ENCODE peak calls at places on chromosomes 6 and 20, in six cellular contexts. E is left lung, Z is right cardiac atrium, V is transverse colon, W is right atrium auricular region, A is A549. P is an unnamed sample.

GRCh38 chr20:46568570-46569129 is 18.2 kb upstream of the OCSTAMP start:
- DNase-seq in E (peak; percentile 89), Z (peak; percentile 97), V (peak; percentile 69), W (peak; percentile 80), A (no peak), P (peak; percentile 79)

GRCh38 chr6:141956046-141956761 is 176.5 kb upstream of the GJE1 start:
- DNase-seq in E (no peak), Z (no peak), V (no peak), W (no peak), A (no peak), P (no peak)

GRCh38 chr20:38771621-38772020 is 23.4 kb downstream of the ACTR5 start:
- DNase-seq in E (no peak), Z (no peak), V (no peak), W (no peak), A (no peak), P (no peak)

GRCh38 chr6:135922746-135923145 is 71.2 kb downstream of the PDE7B start:
- DNase-seq in E (no peak), Z (peak; percentile 71), V (no peak), W (no peak), A (no peak), P (no peak)

GRCh38 chr6:86070151-86070550 is 427.5 kb upstream of the SYNCRIP start:
- DNase-seq in E (no peak), Z (no peak), V (no peak), W (no peak), A (no peak), P (no peak)

GRCh38 chr6:137550527-137550926 is 56.3 kb upstream of the OLIG3 start:
- DNase-seq in E (no peak), Z (no peak), V (no peak), W (no peak), A (no peak), P (no peak)

GRCh38 chr6:40674170-40674569 is 87.0 kb upstream of the LRFN2 start:
- DNase-seq in E (no peak), Z (no peak), V (no peak), W (no peak), A (no peak), P (no peak)

GRCh38 chr6:37173573-37174195 is 3.7 kb downstream of the PIM1 start:
- DNase-seq in E (peak; percentile 60), Z (peak; percentile 40), V (no peak), W (no peak), A (no peak), P (no peak)

GRCh38 chr6:34560366-34561226 is 4.5 kb upstream of the SPDEF start:
- DNase-seq in E (no peak), Z (peak; percentile 69), V (no peak), W (no peak), A (no peak), P (no peak)

GRCh38 chr6:98769546-98769945 is 64.8 kb upstream of the POU3F2 start:
- DNase-seq in E (no peak), Z (no peak), V (no peak), W (no peak), A (peak; percentile 34), P (no peak)

GRCh38 chr6:36536873-36537547 is 10.3 kb downstream of the STK38 start:
- DNase-seq in E (no peak), Z (no peak), V (no peak), W (no peak), A (no peak), P (no peak)

GRCh38 chr6:138107752-138108592 is 753 bp upstream of the PERP start:
- DNase-seq in E (no peak), Z (no peak), V (peak; percentile 86), W (no peak), A (peak; percentile 24), P (no peak)

GRCh38 chr6:97978855-97979271 is 695.8 kb upstream of the MMS22L start:
- DNase-seq in E (peak; percentile 51), Z (peak; percentile 23), V (no peak), W (no peak), A (peak; percentile 7), P (no peak)

GRCh38 chr6:101070044-101070608 is 189.0 kb upstream of the ASCC3 start:
- DNase-seq in E (peak; percentile 65), Z (peak; percentile 31), V (no peak), W (no peak), A (no peak), P (no peak)

GRCh38 chr6:104714796-104715195 is 144.9 kb downstream of the HACE1 start:
- DNase-seq in E (no peak), Z (no peak), V (no peak), W (no peak), A (no peak), P (no peak)

GRCh38 chr6:168877821-168878282 is 375.8 kb downstream of the THBS2 start:
- DNase-seq in E (no peak), Z (no peak), V (peak; percentile 70), W (no peak), A (peak; percentile 13), P (no peak)

GRCh38 chr6:96626749-96627353 is 63.9 kb downstream of the FHL5 start:
- DNase-seq in E (no peak), Z (no peak), V (no peak), W (no peak), A (peak; percentile 10), P (no peak)

GRCh38 chr6:131765081-131765852 is 42.6 kb upstream of the ENPP1 start:
- DNase-seq in E (no peak), Z (no peak), V (no peak), W (no peak), A (no peak), P (no peak)

GRCh38 chr20:56439784-56440291 is 27.8 kb downstream of the CASS4 start:
- DNase-seq in E (no peak), Z (peak; percentile 81), V (peak; percentile 48), W (peak; percentile 73), A (no peak), P (peak; percentile 56)

GRCh38 chr6:161254126-161254753 is 19.6 kb downstream of the AGPAT4 start:
- DNase-seq in E (no peak), Z (no peak), V (no peak), W (no peak), A (no peak), P (no peak)

GRCh38 chr20:56442381-56443365 is 25.8 kb upstream of the RTF2 start:
- DNase-seq in E (no peak), Z (no peak), V (no peak), W (no peak), A (no peak), P (no peak)

GRCh38 chr20:38034108-38034649 is 633 bp downstream of the RPRD1B start:
- DNase-seq in E (no peak), Z (no peak), V (no peak), W (no peak), A (no peak), P (no peak)

GRCh38 chr6:127637830-127638229 is 60.9 kb downstream of the C6orf58 start:
- DNase-seq in E (no peak), Z (no peak), V (no peak), W (no peak), A (no peak), P (no peak)

GRCh38 chr6:63740709-63741108 is 105.1 kb downstream of the PHF3 start:
- DNase-seq in E (no peak), Z (no peak), V (no peak), W (no peak), A (no peak), P (no peak)

GRCh38 chr6:42104095-42104806 is 38.2 kb downstream of the C6orf132 start:
- DNase-seq in E (peak; percentile 91), Z (peak; percentile 88), V (peak; percentile 70), W (peak; percentile 76), A (peak; percentile 30), P (peak; percentile 89)

GRCh38 chr6:46062991-46063390 is 47.3 kb upstream of the CLIC5 start:
- DNase-seq in E (no peak), Z (no peak), V (no peak), W (no peak), A (no peak), P (no peak)

GRCh38 chr6:162358625-162359024 is 368.9 kb downstream of the PRKN start:
- DNase-seq in E (no peak), Z (no peak), V (no peak), W (no peak), A (no peak), P (no peak)

GRCh38 chr6:43666181-43666920 is 21.2 kb downstream of the MRPS18A start:
- DNase-seq in E (no peak), Z (no peak), V (no peak), W (no peak), A (no peak), P (no peak)

GRCh38 chr6:67854098-67854497 is 781.0 kb upstream of the ADGRB3 start:
- DNase-seq in E (no peak), Z (no peak), V (no peak), W (no peak), A (no peak), P (no peak)

GRCh38 chr6:54801669-54802068 is 44.9 kb upstream of the FAM83B start:
- DNase-seq in E (no peak), Z (no peak), V (no peak), W (no peak), A (peak; percentile 6), P (no peak)

GRCh38 chr20:63822276-63822696 is 8.8 kb downstream of the ZBTB46 start:
- DNase-seq in E (no peak), Z (no peak), V (no peak), W (no peak), A (no peak), P (peak; percentile 64)

DNA sequence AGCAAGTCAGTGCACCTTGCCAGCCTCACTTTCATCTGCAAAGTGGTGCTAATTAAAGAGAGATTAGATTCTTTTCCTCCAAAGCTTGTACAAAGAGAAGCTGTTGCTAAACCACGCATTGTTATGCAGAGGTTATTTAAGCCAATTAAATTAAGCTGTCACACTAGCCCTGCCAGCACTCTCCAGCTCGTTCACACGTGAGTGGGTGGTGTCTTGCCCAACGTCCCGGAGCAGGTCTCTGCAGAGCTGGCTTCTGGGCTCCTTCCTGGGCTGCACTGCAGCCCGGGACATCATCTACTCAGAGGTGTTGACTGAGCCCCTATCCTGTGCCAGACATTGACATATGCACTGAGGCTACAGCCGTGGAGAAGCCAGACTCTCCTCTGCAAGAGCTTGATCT is 401.6 kb upstream of the SULF2 start:
- DNase-seq in E (no peak), Z (no peak), V (no peak), W (no peak), A (no peak), P (no peak)
- H3K27ac ChIP-seq in E (no peak overlapping the region), Z (no peak overlapping the region), V (no peak overlapping the region), W (no peak overlapping the region), A (no peak overlapping the region), P (no peak overlapping the region)

DNA sequence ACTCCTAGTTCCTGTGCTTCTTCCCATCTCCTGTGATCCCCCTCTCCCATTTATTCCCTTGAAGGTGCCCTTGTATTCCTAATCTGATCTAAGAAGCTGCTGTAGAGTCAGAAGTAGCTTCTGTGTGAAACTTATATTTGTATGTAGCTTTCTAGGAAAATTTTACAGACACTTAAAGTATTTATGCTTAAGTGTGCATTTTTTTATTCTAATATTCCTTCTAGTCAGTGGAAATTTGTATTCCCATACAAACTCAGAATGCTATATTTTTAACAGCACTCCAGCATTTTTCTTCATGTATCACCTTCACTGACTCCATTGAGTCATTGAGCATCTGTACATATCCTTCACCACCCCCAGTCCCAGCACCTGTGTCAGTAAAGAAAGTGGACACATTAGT is 12.7 kb downstream of the ZKSCAN8 start:
- DNase-seq in E (no peak), Z (no peak), V (no peak), W (no peak), A (no peak), P (no peak)
- H3K4me3 ChIP-seq in E (no peak overlapping the region), Z (no peak overlapping the region), V (no peak overlapping the region), W (no peak overlapping the region), A (no peak overlapping the region), P (no peak overlapping the region)

GRCh38 chr20:49824206-49824605 is 11.6 kb downstream of the SLC9A8 start:
- DNase-seq in E (no peak), Z (no peak), V (no peak), W (no peak), A (no peak), P (no peak)
- H3K27ac ChIP-seq in E (no peak overlapping the region), Z (no peak overlapping the region), V (peak overlapping the region; percentile 51), W (no peak overlapping the region), A (peak overlapping the region; percentile 45), P (no peak overlapping the region)

GRCh38 chr6:27890351-27891299 is 21.6 kb downstream of the OR2B2 start:
- DNase-seq in E (peak; percentile 86), Z (peak; percentile 68), V (peak; percentile 79), W (no peak), A (peak; percentile 94), P (peak; percentile 65)
- H3K4me3 ChIP-seq in E (peak overlapping the region; percentile 28), Z (peak overlapping the region; percentile 52), V (peak overlapping the region; percentile 46), W (peak overlapping the region; percentile 39), A (peak overlapping the region; percentile 73), P (peak overlapping the region; percentile 35)